ENCODE peak calls at places on chromosomes 11 and 22, in five cellular contexts. J, E, Q, N and O are unnamed samples. For H3K9me3 and H3K27me3, the result is how much of the 10 kb centered on the place peaks cover.

GRCh38 chr11:8933931-8934330 is 1.2 kb upstream of the C11orf16 start:
- DNase-seq in Q (no peak), E (no peak), N (no peak), J (no peak), O (no peak)

GRCh38 chr22:28185130-28185529 is 266.1 kb upstream of the PITPNB start:
- DNase-seq in Q (no peak), J (no peak), E (no peak), N (no peak), O (no peak)

GRCh38 chr22:20799449-20799848 is 25.5 kb downstream of the SERPIND1 start:
- DNase-seq in E (no peak), Q (no peak), N (no peak), J (peak), O (no peak)

GRCh38 chr11:36507824-36508489 is 2.1 kb downstream of the TRAF6 start:
- DNase-seq in J (no peak), Q (no peak), E (no peak), N (no peak), O (no peak)

GRCh38 chr11:90558328-90558865 is 335.5 kb upstream of the CHORDC1 start:
- DNase-seq in Q (peak), J (no peak), E (no peak), N (no peak), O (no peak)

GRCh38 chr22:44917372-44918165 is 92.2 kb downstream of the PHF21B start:
- DNase-seq in J (no peak), N (no peak), Q (no peak), E (no peak), O (peak)

GRCh38 chr22:25110846-25111578 is 88.6 kb upstream of the CRYBB3 start:
- DNase-seq in E (peak), J (peak), Q (peak), N (peak), O (peak)

GRCh38 chr11:95147364-95147905 is 57.8 kb downstream of the ENDOD1 start:
- DNase-seq in E (no peak), J (no peak), N (peak), Q (no peak), O (no peak)

GRCh38 chr11:105132716-105133511 is 6.7 kb downstream of the CARD18 start:
- DNase-seq in N (no peak), J (no peak), E (no peak), Q (no peak), O (no peak)

GRCh38 chr11:95563859-95564258 is 225.7 kb downstream of the FAM76B start:
- DNase-seq in N (no peak), E (no peak), Q (no peak), J (no peak), O (no peak)

DNA sequence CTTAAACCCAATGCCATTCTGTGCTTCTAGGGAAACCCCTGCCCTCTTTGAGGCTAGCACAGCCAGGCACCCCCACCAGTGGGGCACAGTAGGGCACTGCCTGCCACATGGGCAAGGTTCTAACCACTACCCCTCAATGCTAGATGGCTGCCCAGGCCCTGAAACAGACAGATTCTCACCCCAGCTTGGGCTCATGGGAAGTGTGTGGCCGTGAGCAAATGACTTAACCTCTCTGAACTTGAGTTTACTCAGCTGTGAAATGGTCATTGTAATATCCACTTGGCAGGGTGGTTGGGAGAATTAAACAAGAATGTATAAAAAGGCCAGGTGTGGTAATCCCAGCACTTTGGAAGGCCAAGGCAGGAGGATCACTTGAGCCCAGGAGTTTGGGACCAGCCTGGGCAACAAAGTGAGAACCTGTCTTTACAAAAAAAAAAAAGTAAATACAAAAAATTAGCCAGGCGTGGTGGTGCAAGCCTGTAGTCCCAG is 22.4 kb downstream of the C22orf23 start:
- DNase-seq in J (no peak), Q (no peak), E (no peak), N (no peak), O (no peak)
- TF ChIP-seq CTCF in J (no peak), Q (no peak), E (no peak), N (no peak), O (no peak)

GRCh38 chr11:74863410-74863809 is 85.5 kb downstream of the XRRA1 start:
- DNase-seq in E (no peak), N (no peak), J (no peak), Q (no peak), O (no peak)
- H3K9me3 ChIP-seq in E (under half), N (under half), J (under half), Q (under half), O (under half)

GRCh38 chr11:120020486-120020885 is 117.4 kb downstream of the TRIM29 start:
- DNase-seq in Q (no peak), N (no peak), E (no peak), J (no peak), O (no peak)
- H3K27me3 ChIP-seq in Q (under half), N (under half), E (under half), J (under half), O (under half)

GRCh38 chr11:125624756-125625213 is at the start of gene CHEK1:
- DNase-seq in N (no peak), Q (no peak), E (peak), J (no peak), O (no peak)

GRCh38 chr11:125625594-125626380 is 824 bp downstream of the CHEK1 start:
- DNase-seq in E (peak), J (peak), Q (peak), N (peak), O (peak)

GRCh38 chr11:125625225-125625593 is 246 bp downstream of the CHEK1 start:
- DNase-seq in J (no peak), Q (no peak), N (peak), E (no peak), O (no peak)

GRCh38 chr11:125627236-125627910 is 2.4 kb downstream of the CHEK1 start:
- DNase-seq in N (no peak), J (no peak), E (no peak), Q (no peak), O (no peak)

DNA sequence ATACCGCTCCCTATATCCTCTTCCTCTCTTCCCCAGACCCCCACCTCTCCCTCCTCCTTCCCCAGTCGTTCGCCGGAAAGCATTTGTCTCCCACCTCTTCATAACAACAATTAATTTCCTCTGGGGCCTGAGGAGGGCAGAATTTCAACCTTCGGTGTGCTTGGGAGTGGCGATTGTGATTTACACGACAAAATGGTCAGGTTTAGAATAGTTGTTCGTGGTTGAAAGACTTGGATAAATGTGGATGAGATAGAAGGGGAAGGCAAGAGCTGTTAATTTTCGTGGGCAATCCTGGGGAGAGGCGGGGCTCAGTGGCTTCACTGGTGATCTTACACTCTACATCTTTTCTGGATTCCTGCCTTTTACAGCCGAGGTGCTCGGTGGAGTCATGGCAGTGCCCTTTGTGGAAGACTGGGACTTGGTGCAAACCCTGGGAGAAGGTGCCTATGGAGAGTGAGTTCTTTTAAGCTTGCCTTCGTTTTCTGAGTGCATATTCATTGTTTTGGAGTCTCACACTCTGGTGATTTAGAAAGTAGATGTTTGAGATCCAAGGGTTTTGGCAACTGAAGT is 1.5 kb downstream of the CHEK1 start:
- DNase-seq in J (no peak), N (no peak), Q (no peak), E (no peak), O (no peak)
- TF ChIP-seq CTCF in J (no peak), N (no peak), Q (no peak), E (peak), O (no peak)

GRCh38 chr22:23538502-23538860 is 41.6 kb downstream of the IGLL1 start:
- DNase-seq in E (no peak), Q (no peak), J (no peak), N (no peak), O (peak)
- H3K9me3 ChIP-seq in E (under half), Q (under half), J (under half), N (under half), O (under half)

DNA sequence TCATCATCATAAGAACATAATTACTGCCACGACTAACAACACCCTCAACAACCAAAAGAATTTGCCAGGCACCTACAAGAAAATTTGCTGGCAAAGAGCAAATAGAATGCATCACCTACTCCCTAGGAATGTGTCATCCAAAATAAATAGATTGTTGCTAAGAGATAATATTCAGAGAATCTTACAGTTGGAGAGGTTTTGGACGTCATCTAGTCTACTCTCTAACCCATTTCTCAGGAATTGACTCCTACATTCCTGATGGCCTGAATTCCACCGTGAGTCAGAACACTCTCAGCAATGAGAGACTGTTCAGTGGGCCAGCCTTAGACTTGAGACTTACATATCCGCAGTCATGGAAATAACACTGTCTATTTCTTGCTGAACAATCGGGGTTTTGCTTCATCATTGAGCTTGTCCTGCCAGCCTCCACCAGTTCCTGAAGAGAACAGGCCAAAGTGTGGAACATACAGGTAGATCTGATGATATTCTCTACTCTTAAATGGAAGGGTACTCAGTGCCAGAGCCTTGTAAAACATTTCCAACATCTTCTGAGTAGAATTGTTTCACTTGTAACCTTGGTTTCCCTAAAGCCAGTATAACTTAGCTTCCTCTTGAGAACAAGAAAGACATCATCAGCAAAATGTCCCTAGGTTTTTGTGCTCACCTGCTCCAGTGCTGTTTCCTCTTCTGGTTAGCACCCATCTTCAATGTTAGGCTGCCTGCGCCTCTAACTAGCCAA is 8.3 kb downstream of the KIRREL3 start:
- DNase-seq in N (no peak), J (no peak), Q (no peak), E (no peak), O (no peak)
- H3K27me3 ChIP-seq in N (under half), J (under half), Q (under half), E (under half), O (under half)